ENCODE peak calls at places on chromosomes 12 and 14, in six cellular contexts. N is IMR-90, Z is thoracic aorta, L is heart right ventricle, T is hepatocyte, P is transverse colon. E is an unnamed sample. For H3K4me1, the result is how much of the 10 kb centered on the place peaks cover.

GRCh38 chr14:23381017-23381375 is 4.2 kb downstream of the CMTM5 start:
- DNase-seq in Z (no peak), L (no peak), N (no peak), T (no peak), P (no peak), E (no peak)

GRCh38 chr14:63663428-63664142 is 21.9 kb upstream of the WDR89 start:
- DNase-seq in L (no peak), T (no peak), P (no peak), Z (no peak), N (no peak), E (peak)

GRCh38 chr14:103530831-103531230 is 1.8 kb downstream of the TRMT61A start:
- DNase-seq in N (no peak), T (no peak), Z (no peak), L (no peak), P (no peak), E (no peak)

GRCh38 chr12:132315507-132315906 is 13.9 kb downstream of the GALNT9 start:
- DNase-seq in N (no peak), Z (no peak), P (no peak), T (no peak), L (peak), E (no peak)

GRCh38 chr14:71206766-71207371 is 299.6 kb downstream of the PCNX1 start:
- DNase-seq in Z (peak), L (peak), P (no peak), N (peak), T (no peak), E (peak)

GRCh38 chr14:97575677-97576076 is 778.5 kb downstream of the VRK1 start:
- DNase-seq in L (no peak), P (no peak), Z (no peak), T (no peak), N (no peak), E (no peak)

GRCh38 chr14:101192661-101193000 is 289.1 kb upstream of the RTL1 start:
- DNase-seq in L (no peak), N (no peak), Z (no peak), T (no peak), P (no peak), E (no peak)

GRCh38 chr12:19323768-19324167 is 115.5 kb upstream of the AEBP2 start:
- DNase-seq in P (no peak), N (peak), T (peak), Z (no peak), L (no peak), E (no peak)

GRCh38 chr12:130456375-130457199 is 118.9 kb downstream of the PIWIL1 start:
- DNase-seq in P (no peak), T (peak), L (peak), N (no peak), Z (no peak), E (no peak)

GRCh38 chr12:75205556-75205955 is 4.1 kb downstream of the KCNC2 start:
- DNase-seq in P (no peak), N (no peak), T (no peak), L (no peak), Z (no peak), E (no peak)

GRCh38 chr14:99829450-99829849 is 36.2 kb downstream of the EML1 start:
- DNase-seq in N (no peak), Z (no peak), T (no peak), L (no peak), P (no peak), E (no peak)

GRCh38 chr12:54042970-54043744 is 10.3 kb downstream of the HOXC5 start:
- DNase-seq in P (no peak), L (no peak), N (no peak), Z (no peak), T (no peak), E (no peak)

GRCh38 chr14:93909429-93910128 is 17.6 kb upstream of the FAM181A start:
- DNase-seq in Z (no peak), N (no peak), T (no peak), L (no peak), P (no peak), E (no peak)

GRCh38 chr14:61525293-61526011 is 169.9 kb upstream of the HIF1A start:
- DNase-seq in L (peak), N (peak), Z (peak), P (peak), T (peak), E (peak)

GRCh38 chr14:23327947-23328744 is 6.9 kb downstream of the PABPN1 start:
- DNase-seq in P (peak), Z (no peak), N (peak), T (peak), L (no peak), E (peak)

GRCh38 chr12:121301876-121302275 is 5.4 kb upstream of the CAMKK2 start:
- DNase-seq in P (no peak), Z (no peak), N (no peak), L (no peak), T (no peak), E (no peak)

GRCh38 chr14:59328410-59328809 is 136.8 kb downstream of the GPR135 start:
- DNase-seq in L (no peak), N (peak), P (no peak), T (no peak), Z (no peak), E (peak)

GRCh38 chr12:64240781-64241180 is 18.7 kb upstream of the KICS2 start:
- DNase-seq in Z (no peak), P (no peak), T (no peak), L (no peak), N (no peak), E (no peak)

GRCh38 chr14:93533437-93533836 is 102.7 kb downstream of the UNC79 start:
- DNase-seq in P (no peak), T (no peak), Z (no peak), L (no peak), N (no peak), E (no peak)

GRCh38 chr12:94615284-94616216 is 34.8 kb downstream of the TMCC3 start:
- DNase-seq in N (peak), Z (no peak), T (peak), P (peak), L (peak), E (peak)

GRCh38 chr14:59213368-59214315 is 25.2 kb downstream of the DAAM1 start:
- DNase-seq in P (no peak), L (no peak), Z (no peak), N (peak), T (no peak), E (no peak)

GRCh38 chr12:108560321-108560721 is 652 bp downstream of the SART3 start:
- DNase-seq in T (peak), Z (no peak), L (no peak), P (no peak), N (peak), E (no peak)

GRCh38 chr12:68766646-68767045 is 20.7 kb downstream of the SLC35E3 start:
- DNase-seq in Z (no peak), P (no peak), L (no peak), T (no peak), N (no peak), E (no peak)

GRCh38 chr12:68765696-68766095 is 19.7 kb downstream of the SLC35E3 start:
- DNase-seq in T (no peak), Z (no peak), L (no peak), P (no peak), N (no peak), E (no peak)

GRCh38 chr12:68769941-68770340 is 24.0 kb downstream of the SLC35E3 start:
- DNase-seq in L (no peak), T (no peak), P (no peak), Z (no peak), N (no peak), E (no peak)

GRCh38 chr12:68767191-68767590 is 21.2 kb downstream of the SLC35E3 start:
- DNase-seq in N (no peak), L (no peak), T (no peak), P (no peak), Z (no peak), E (no peak)

DNA sequence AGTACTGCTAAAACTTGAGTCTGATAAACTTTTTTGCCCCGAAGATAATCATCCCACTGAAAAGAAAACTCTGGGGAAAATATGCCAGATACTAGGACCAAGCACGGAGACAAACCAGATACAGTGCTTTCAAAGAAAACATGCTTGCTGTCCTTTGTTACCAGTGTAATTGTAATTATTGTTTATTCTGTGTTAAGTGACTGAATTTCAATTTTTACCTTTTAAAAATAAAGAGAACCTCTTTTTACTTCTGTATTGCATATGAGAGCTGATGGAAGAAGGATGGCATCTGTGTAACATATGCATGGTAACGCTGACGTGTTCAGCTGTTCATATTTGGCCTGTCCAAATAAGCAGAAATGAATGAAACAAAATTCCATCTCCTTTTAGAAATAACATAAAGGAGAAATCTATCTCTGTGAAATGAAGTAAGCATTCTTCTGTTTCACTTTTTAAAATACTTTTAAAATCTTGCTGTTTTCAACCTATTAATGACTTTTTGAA is 22.5 kb downstream of the SLC35E3 start:
- DNase-seq in Z (no peak), N (peak), T (no peak), L (no peak), P (no peak), E (no peak)
- H3K4me1 ChIP-seq in Z (under half), N (under half), T (under half), L (under half), P (under half), E (under half)

DNA sequence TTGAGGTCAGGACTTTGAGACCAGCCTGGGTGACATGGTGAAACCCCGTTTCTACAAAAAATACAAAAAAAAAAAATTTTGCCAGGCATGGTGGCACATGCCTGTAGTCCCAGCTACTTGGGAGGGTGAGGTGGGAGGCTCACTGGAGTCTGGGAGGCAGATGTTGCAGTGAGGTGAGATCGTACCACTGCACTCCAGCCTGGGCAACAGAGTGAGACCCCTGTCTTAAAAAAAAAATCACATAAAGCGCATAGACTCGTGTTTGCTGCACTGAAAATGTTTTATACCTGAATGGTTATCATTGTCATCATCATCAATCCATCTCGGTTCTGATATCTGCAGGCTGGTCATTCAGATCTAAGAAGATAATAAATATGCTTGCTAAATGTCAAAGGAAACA is 24.8 kb upstream of the VPS37B start:
- DNase-seq in L (no peak), T (no peak), P (no peak), Z (no peak), N (no peak), E (no peak)
- H3K4me1 ChIP-seq in L (under half), T (under half), P (under half), Z (under half), N (under half), E (under half)

DNA sequence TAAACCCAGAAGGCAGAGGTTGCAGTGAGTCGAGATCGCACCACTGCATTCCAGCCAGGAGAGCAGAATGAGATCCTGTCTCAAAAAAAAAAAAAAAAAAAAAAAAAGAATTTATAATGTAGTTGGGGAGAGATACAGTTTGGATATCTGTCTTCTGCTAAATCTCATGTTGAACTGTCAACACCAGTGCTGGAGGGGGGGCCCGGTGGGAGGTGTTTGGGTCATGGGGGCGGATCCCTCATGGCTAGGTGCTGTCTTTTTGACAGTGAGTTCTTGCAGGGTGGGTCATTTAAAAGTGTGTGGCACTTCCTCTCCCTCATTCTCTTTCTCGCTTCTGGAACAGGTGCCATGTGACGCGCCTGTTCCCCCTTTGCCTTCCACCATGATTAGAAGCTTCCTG is 32.8 kb downstream of the CLIP1 start:
- DNase-seq in Z (no peak), N (no peak), P (no peak), T (no peak), L (peak), E (no peak)
- H3K4me1 ChIP-seq in Z (under half), N (under half), P (under half), T (under half), L (under half), E (under half)

GRCh38 chr14:95260537-95261440 is 58.9 kb downstream of the CLMN start:
- DNase-seq in P (no peak), L (no peak), N (peak), Z (no peak), T (no peak), E (no peak)

GRCh38 chr14:95263527-95264231 is 56.0 kb downstream of the CLMN start:
- DNase-seq in N (no peak), P (no peak), T (no peak), L (no peak), Z (no peak), E (no peak)

GRCh38 chr14:95264271-95264973 is 55.3 kb downstream of the CLMN start:
- DNase-seq in Z (no peak), L (no peak), P (no peak), N (no peak), T (no peak), E (no peak)

GRCh38 chr14:95261616-95262510 is 57.8 kb downstream of the CLMN start:
- DNase-seq in Z (no peak), T (no peak), N (no peak), L (peak), P (no peak), E (no peak)

GRCh38 chr14:95262511-95262891 is 57.2 kb downstream of the CLMN start:
- DNase-seq in T (no peak), P (no peak), N (no peak), L (no peak), Z (no peak), E (no peak)
- H3K4me1 ChIP-seq in T (under half), P (under half), N (under half), L (under half), Z (under half), E (under half)

GRCh38 chr12:59069481-59069880 is 149.2 kb upstream of the LRIG3 start:
- DNase-seq in Z (no peak), L (no peak), T (no peak), P (no peak), N (no peak), E (no peak)

GRCh38 chr12:59067068-59067467 is 146.8 kb upstream of the LRIG3 start:
- DNase-seq in L (no peak), Z (no peak), P (no peak), T (peak), N (peak), E (no peak)

GRCh38 chr12:59070534-59070933 is 150.2 kb upstream of the LRIG3 start:
- DNase-seq in P (no peak), L (no peak), T (no peak), N (no peak), Z (no peak), E (no peak)

GRCh38 chr12:59066445-59066844 is 146.1 kb upstream of the LRIG3 start:
- DNase-seq in N (no peak), L (no peak), T (no peak), P (no peak), Z (no peak), E (no peak)
- H3K4me1 ChIP-seq in N (under half), L (under half), T (under half), P (under half), Z (under half), E (under half)

E was measured in A549.